ENCODE peak calls at places on chromosome 17, in five cellular contexts. Q is cardiac septum, C is fibroblast of the conjunctiva, K is mucosa of gallbladder, U is NCI-H1092 treated with DMSO at 0.1 percent for 48 hours. H is an unnamed sample.
A peak's percentile ranks its signal among the peaks of the same experiment; 100 is the strongest.

GRCh38 chr17:16158721-16159120 is 56.6 kb downstream of the NCOR1 start:
- DNase-seq in Q (no peak), C (no peak), K (no peak), U (no peak), H (no peak)

GRCh38 chr17:2950846-2951245 is 112.6 kb downstream of the OR1D5 start:
- DNase-seq in Q (peak; percentile 46), C (no peak), K (no peak), U (no peak), H (no peak)

GRCh38 chr17:54891176-54891821 is 9.4 kb upstream of the TOM1L1 start:
- DNase-seq in Q (no peak), C (peak; percentile 51), K (no peak), U (peak; percentile 64), H (no peak)

GRCh38 chr17:4539576-4540223 is 15.5 kb downstream of the MYBBP1A start:
- DNase-seq in Q (no peak), C (no peak), K (no peak), U (no peak), H (no peak)

GRCh38 chr17:59727817-59728533 is 20.5 kb downstream of the VMP1 start:
- DNase-seq in Q (no peak), C (no peak), K (no peak), U (no peak), H (no peak)

GRCh38 chr17:42132941-42133340 is 10.3 kb downstream of the HSPB9 start:
- DNase-seq in Q (no peak), C (no peak), K (peak; percentile 56), U (no peak), H (peak; percentile 85)

GRCh38 chr17:2830678-2831077 is 34.4 kb downstream of the RAP1GAP2 start:
- DNase-seq in Q (no peak), C (no peak), K (no peak), U (no peak), H (no peak)

GRCh38 chr17:1143573-1143972 is 36.2 kb downstream of the ABR start:
- DNase-seq in Q (no peak), C (no peak), K (no peak), U (peak; percentile 1), H (no peak)

GRCh38 chr17:16215965-16216316 is 607 bp upstream of the NCOR1 start:
- DNase-seq in Q (peak; percentile 76), C (peak; percentile 24), K (peak; percentile 36), U (peak; percentile 20), H (peak; percentile 65)

GRCh38 chr17:7022791-7023571 is at the start of gene BCL6B:
- DNase-seq in Q (peak; percentile 76), C (no peak), K (no peak), U (no peak), H (no peak)

GRCh38 chr17:36509272-36509985 is 22.9 kb downstream of the ZNHIT3 start:
- DNase-seq in Q (peak; percentile 51), C (no peak), K (no peak), U (no peak), H (no peak)

GRCh38 chr17:65259281-65259680 is 122.1 kb downstream of the RGS9 start:
- DNase-seq in Q (no peak), C (no peak), K (no peak), U (no peak), H (no peak)

GRCh38 chr17:4679652-4680051 is 24.3 kb downstream of the PELP1 start:
- DNase-seq in Q (no peak), C (no peak), K (peak; percentile 24), U (no peak), H (no peak)

GRCh38 chr17:43020789-43021738 is 1.1 kb downstream of the VAT1 start:
- DNase-seq in Q (peak; percentile 86), C (peak; percentile 51), K (peak; percentile 62), U (peak; percentile 32), H (peak; percentile 72)

GRCh38 chr17:58411408-58411894 is 5.9 kb downstream of the RNF43 start:
- DNase-seq in Q (no peak), C (no peak), K (no peak), U (no peak), H (no peak)

GRCh38 chr17:3532106-3532858 is 25.3 kb downstream of the TRPV3 start:
- DNase-seq in Q (peak; percentile 50), C (no peak), K (no peak), U (no peak), H (no peak)

GRCh38 chr17:42853004-42853403 is 2.0 kb downstream of the AOC3 start:
- DNase-seq in Q (no peak), C (no peak), K (peak; percentile 21), U (no peak), H (no peak)

GRCh38 chr17:60223456-60223855 is 73.7 kb downstream of the CA4 start:
- DNase-seq in Q (no peak), C (no peak), K (no peak), U (no peak), H (no peak)

GRCh38 chr17:19298561-19299213 is 61.5 kb downstream of the EPN2 start:
- DNase-seq in Q (no peak), C (no peak), K (no peak), U (no peak), H (no peak)

GRCh38 chr17:36760425-36760824 is 159.0 kb downstream of the MRM1 start:
- DNase-seq in Q (no peak), C (no peak), K (no peak), U (no peak), H (no peak)

GRCh38 chr17:43936434-43936833 is 5.8 kb downstream of the PPY start:
- DNase-seq in Q (no peak), C (no peak), K (no peak), U (no peak), H (no peak)

GRCh38 chr17:33929181-33929724 is 325.8 kb upstream of the CCL2 start:
- DNase-seq in Q (no peak), C (no peak), K (peak; percentile 20), U (no peak), H (no peak)

GRCh38 chr17:77555741-77556291 is 402.7 kb upstream of the TNRC6C start:
- DNase-seq in Q (no peak), C (no peak), K (no peak), U (peak; percentile 92), H (peak; percentile 37)

GRCh38 chr17:60390881-60391418 is 983 bp downstream of the USP32 start:
- DNase-seq in Q (no peak), C (peak; percentile 17), K (no peak), U (peak; percentile 51), H (no peak)